ENCODE peak calls at places on chromosomes 5 and 9, in ten cellular contexts. A is HTR-8/SVneo; H is HT1080; O is iris pigment epithelial cell; L is pulmonary artery endothelial cell; U is NCI-H1694 treated with DMSO at 0.1 percent for 48 hours; E is activated CD8-positive, alpha-beta memory T cell treated with anti-CD3 and anti-CD28 coated beads, Interleukin-2, amount 50 U/mL, for 4 hours; K is NCI-H524; I is Panc1; D is tibial artery. C is an unnamed sample.

GRCh38 chr5:170173227-170173626 is 59.6 kb upstream of the C5orf58 start:
- DNase-seq in A (peak), H (peak), O (peak), L (no peak), U (no peak), E (no peak), K (no peak), I (no peak), D (no peak), C (no peak)

GRCh38 chr9:89815903-89816573 is 211.2 kb downstream of the GADD45G start:
- DNase-seq in A (no peak), H (no peak), O (no peak), L (no peak), U (peak), E (no peak), K (no peak), I (no peak), D (no peak), C (no peak)

GRCh38 chr5:55108651-55109050 is 6.2 kb downstream of the GZMA start:
- DNase-seq in A (no peak), H (no peak), O (peak), L (no peak), U (no peak), E (no peak), K (no peak), I (no peak), D (no peak), C (no peak)

GRCh38 chr9:122777935-122778671 is 10.6 kb upstream of the OR5C1 start:
- DNase-seq in A (peak), H (no peak), O (peak), L (no peak), U (no peak), E (no peak), K (no peak), I (no peak), D (no peak), C (no peak)

GRCh38 chr5:74294231-74294705 is 346.3 kb downstream of the ENC1 start:
- DNase-seq in A (no peak), H (peak), O (peak), L (no peak), U (no peak), E (no peak), K (no peak), I (no peak), D (no peak), C (no peak)

GRCh38 chr9:83936523-83936922 is 15.3 kb upstream of the KIF27 start:
- DNase-seq in A (no peak), H (no peak), O (peak), L (no peak), U (no peak), E (no peak), K (no peak), I (no peak), D (no peak), C (no peak)

GRCh38 chr9:84793251-84793650 is 123.7 kb downstream of the NTRK2 start:
- DNase-seq in A (no peak), H (no peak), O (no peak), L (no peak), U (no peak), E (no peak), K (no peak), I (no peak), D (no peak), C (no peak)

GRCh38 chr5:170297589-170298462 is at the start of gene LCP2:
- DNase-seq in A (no peak), H (peak), O (no peak), L (no peak), U (no peak), E (no peak), K (no peak), I (no peak), D (no peak), C (no peak)

GRCh38 chr5:146475906-146476305 is 28.8 kb downstream of the TCERG1 start:
- DNase-seq in A (no peak), H (no peak), O (peak), L (no peak), U (no peak), E (no peak), K (no peak), I (no peak), D (no peak), C (no peak)

GRCh38 chr5:109992264-109992915 is 302.7 kb downstream of the MAN2A1 start:
- DNase-seq in A (no peak), H (no peak), O (no peak), L (no peak), U (no peak), E (no peak), K (no peak), I (no peak), D (no peak), C (no peak)

GRCh38 chr5:62138607-62139006 is 167.4 kb upstream of the KIF2A start:
- DNase-seq in A (no peak), H (no peak), O (no peak), L (no peak), U (no peak), E (no peak), K (no peak), I (no peak), D (no peak), C (no peak)

GRCh38 chr5:93717162-93717561 is 24.2 kb downstream of the POU5F2 start:
- DNase-seq in A (no peak), H (peak), O (peak), L (peak), U (no peak), E (no peak), K (no peak), I (no peak), D (no peak), C (no peak)

GRCh38 chr9:93684806-93685553 is 108.6 kb downstream of the PHF2 start:
- DNase-seq in A (no peak), H (peak), O (peak), L (no peak), U (no peak), E (peak), K (peak), I (no peak), D (no peak), C (peak)

GRCh38 chr5:100623719-100624118 is 88.5 kb downstream of the FAM174A start:
- DNase-seq in A (no peak), H (peak), O (peak), L (peak), U (peak), E (no peak), K (peak), I (no peak), D (no peak), C (no peak)

GRCh38 chr9:124769451-124770358 is 1.4 kb downstream of the NR6A1 start:
- DNase-seq in A (no peak), H (no peak), O (no peak), L (no peak), U (no peak), E (peak), K (peak), I (no peak), D (no peak), C (no peak)

GRCh38 chr5:53063791-53064190 is 45.8 kb downstream of the MOCS2 start:
- DNase-seq in A (no peak), H (no peak), O (peak), L (no peak), U (no peak), E (no peak), K (no peak), I (no peak), D (no peak), C (no peak)

GRCh38 chr5:165370772-165371171 is 1865.4 kb downstream of the MAT2B start:
- DNase-seq in A (peak), H (peak), O (peak), L (no peak), U (no peak), E (no peak), K (no peak), I (no peak), D (no peak), C (no peak)

GRCh38 chr9:81671880-81672280 is 17.5 kb downstream of the TLE1 start:
- DNase-seq in A (no peak), H (no peak), O (peak), L (peak), U (no peak), E (no peak), K (no peak), I (no peak), D (peak), C (peak)

C was measured in esophagus muscularis mucosa.